ENCODE peak calls at places on chromosomes 3 and 15, in seven cellular contexts. T is GM23248, N is HCT116, I is GM06990, U is heart right ventricle, L is esophagus squamous epithelium, H is body of pancreas. B is an unnamed sample.

GRCh38 chr15:57149196-57149595 is 227.1 kb upstream of the CGNL1 start:
- DNase-seq in N (no peak), T (peak; percentile 61), U (no peak), H (no peak), I (no peak), L (no peak), B (no peak)

GRCh38 chr3:165920984-165921383 is 83.8 kb upstream of the BCHE start:
- DNase-seq in H (no peak), N (no peak), L (no peak), U (no peak), T (no peak), I (no peak), B (no peak)

GRCh38 chr15:60539881-60540613 is 61.1 kb upstream of the ICE2 start:
- DNase-seq in T (no peak), H (no peak), U (no peak), I (no peak), L (no peak), N (no peak), B (no peak)

GRCh38 chr3:23805881-23806321 is at the start of gene UBE2E1:
- DNase-seq in I (peak; percentile 84), H (peak; percentile 67), N (peak; percentile 10), U (peak; percentile 80), T (peak; percentile 87), L (peak; percentile 36), B (peak; percentile 63)

GRCh38 chr3:17945799-17946381 is 203.5 kb upstream of the TBC1D5 start:
- DNase-seq in I (no peak), U (no peak), L (no peak), N (no peak), T (no peak), H (no peak), B (no peak)

GRCh38 chr3:134905647-134905935 is 110.5 kb downstream of the EPHB1 start:
- DNase-seq in L (no peak), N (no peak), I (no peak), H (no peak), T (no peak), U (no peak), B (no peak)

GRCh38 chr3:135920275-135920674 is 45.3 kb upstream of the PPP2R3A start:
- DNase-seq in H (no peak), T (no peak), N (no peak), I (no peak), U (no peak), L (no peak), B (no peak)

GRCh38 chr3:66692751-66693140 is 191.9 kb upstream of the LRIG1 start:
- DNase-seq in T (no peak), U (no peak), I (no peak), L (no peak), N (no peak), H (no peak), B (no peak)

GRCh38 chr3:170107926-170108325 is 70.1 kb downstream of the GPR160 start:
- DNase-seq in N (no peak), I (no peak), U (no peak), H (no peak), T (peak; percentile 14), L (no peak), B (no peak)
- H3K36me3 ChIP-seq in N (no peaks in the 10 kb centered on the region), I (peaks cover 2% of the 10 kb centered on the region), U (peaks cover 98% of the 10 kb centered on the region), H (peaks cover 1% of the 10 kb centered on the region), T (peaks cover 45% of the 10 kb centered on the region), L (peaks cover 7% of the 10 kb centered on the region), B (peaks cover 53% of the 10 kb centered on the region)

DNA sequence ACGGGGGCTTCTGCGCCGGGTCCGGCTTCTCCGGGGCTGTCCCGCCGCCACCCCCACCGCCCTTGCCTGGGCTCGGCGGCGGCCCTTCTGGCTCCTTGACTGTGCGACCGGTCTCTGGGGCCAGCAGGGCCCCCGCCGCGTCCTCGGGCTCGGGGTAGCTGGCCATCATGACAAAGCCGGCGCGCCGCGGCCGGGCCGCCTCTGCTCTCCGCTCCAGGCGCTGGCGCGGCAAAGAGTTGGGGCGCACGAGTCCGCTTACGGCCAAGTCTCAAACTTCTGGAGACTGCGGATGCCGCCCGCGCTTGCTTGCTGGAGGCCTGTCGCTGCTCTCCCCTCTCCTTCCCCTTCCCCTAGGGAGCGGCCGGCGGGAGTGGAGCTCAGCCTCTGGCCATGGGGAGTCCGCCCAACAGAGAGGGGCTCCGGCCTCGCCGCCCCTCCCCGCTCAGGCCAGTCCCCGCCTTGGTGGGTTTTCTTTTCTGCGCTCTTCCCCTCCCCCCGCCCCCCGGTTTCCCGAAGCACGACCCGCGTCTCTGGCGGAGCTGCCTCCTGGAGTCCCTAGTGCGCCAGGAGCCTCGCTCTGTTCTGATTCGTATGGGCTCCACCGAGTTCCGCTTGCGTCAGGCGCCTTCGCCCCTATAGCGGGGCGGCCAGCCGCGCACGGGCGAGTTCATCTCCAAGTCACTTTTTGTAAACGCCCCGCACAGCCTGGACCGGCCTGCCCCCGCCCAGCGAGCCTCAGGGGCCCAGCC is at the start of the genes FOXL2 and FOXL2NB:
- DNase-seq in T (peak; percentile 88), U (peak; percentile 21), H (no peak), L (no peak), I (no peak), N (no peak), B (no peak)
- H3K27me3 ChIP-seq in T (peaks cover 15% of the 10 kb centered on the region), U (peaks cover 98% of the 10 kb centered on the region), H (peaks cover 61% of the 10 kb centered on the region), L (peaks cover 37% of the 10 kb centered on the region), I (peaks cover 8% of the 10 kb centered on the region), N (no peaks in the 10 kb centered on the region), B (no peaks in the 10 kb centered on the region)

GRCh38 chr3:7682822-7683229 is 818.8 kb upstream of the LMCD1 start:
- DNase-seq in L (no peak), N (peak; percentile 18), H (peak; percentile 12), T (peak; percentile 85), I (no peak), U (no peak), B (peak; percentile 48)

GRCh38 chr3:7684193-7684592 is 817.4 kb upstream of the LMCD1 start:
- DNase-seq in H (no peak), T (no peak), I (no peak), L (no peak), U (no peak), N (no peak), B (no peak)

GRCh38 chr3:7683431-7683830 is 818.2 kb upstream of the LMCD1 start:
- DNase-seq in N (no peak), H (no peak), T (no peak), I (no peak), L (no peak), U (no peak), B (no peak)

DNA sequence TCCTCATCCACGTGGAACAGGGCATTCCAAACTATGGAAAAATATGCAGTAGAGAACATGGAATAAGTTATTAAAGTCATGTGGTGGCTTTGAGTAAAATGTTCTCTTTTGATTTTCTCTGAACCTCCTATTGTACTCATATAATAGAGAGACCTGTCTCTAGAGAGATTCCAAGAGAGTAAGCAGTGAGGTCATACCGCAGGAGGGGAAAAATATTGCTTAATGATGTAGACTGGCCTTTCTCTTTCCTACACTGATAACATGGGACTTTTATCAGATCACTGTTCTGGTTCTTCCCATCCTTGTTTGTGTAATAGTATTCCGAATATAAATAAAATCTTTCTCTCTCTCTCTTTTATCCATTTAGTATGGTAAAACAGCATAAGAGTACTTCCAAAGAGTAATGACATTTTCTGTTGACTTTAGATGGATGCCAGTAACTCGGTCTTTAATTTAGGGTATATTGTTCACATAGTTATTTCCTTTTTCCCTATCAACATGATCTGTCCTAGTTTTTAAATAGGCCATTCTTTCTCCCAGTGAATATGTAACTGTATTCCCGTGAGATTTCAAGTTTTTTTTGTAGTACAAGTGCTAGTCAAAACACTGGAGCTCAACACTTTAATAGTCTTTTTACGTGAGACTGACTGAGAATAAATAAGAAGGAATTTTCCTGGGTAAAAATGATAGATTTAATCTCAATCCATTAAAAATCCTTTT is 814.0 kb upstream of the LMCD1 start:
- DNase-seq in H (no peak), I (no peak), N (no peak), L (no peak), U (no peak), T (no peak), B (no peak)
- H3K4me3 ChIP-seq in H (no peak overlapping the region), I (no peak overlapping the region), N (no peak overlapping the region), L (no peak overlapping the region), U (no peak overlapping the region), T (no peak overlapping the region), B (no peak overlapping the region)

GRCh38 chr3:113277886-113278598 is 66.7 kb downstream of the BOC start:
- DNase-seq in T (no peak), N (no peak), U (no peak), I (no peak), L (no peak), H (no peak), B (no peak)

GRCh38 chr3:113278599-113278955 is 67.2 kb downstream of the BOC start:
- DNase-seq in H (no peak), U (no peak), N (no peak), I (no peak), T (no peak), L (no peak), B (no peak)

GRCh38 chr3:113277414-113277813 is 66.1 kb downstream of the BOC start:
- DNase-seq in H (no peak), N (no peak), L (no peak), U (no peak), I (no peak), T (no peak), B (no peak)

GRCh38 chr3:113276581-113277080 is 65.3 kb downstream of the BOC start:
- DNase-seq in I (no peak), L (no peak), U (no peak), H (no peak), N (no peak), T (no peak), B (no peak)

DNA sequence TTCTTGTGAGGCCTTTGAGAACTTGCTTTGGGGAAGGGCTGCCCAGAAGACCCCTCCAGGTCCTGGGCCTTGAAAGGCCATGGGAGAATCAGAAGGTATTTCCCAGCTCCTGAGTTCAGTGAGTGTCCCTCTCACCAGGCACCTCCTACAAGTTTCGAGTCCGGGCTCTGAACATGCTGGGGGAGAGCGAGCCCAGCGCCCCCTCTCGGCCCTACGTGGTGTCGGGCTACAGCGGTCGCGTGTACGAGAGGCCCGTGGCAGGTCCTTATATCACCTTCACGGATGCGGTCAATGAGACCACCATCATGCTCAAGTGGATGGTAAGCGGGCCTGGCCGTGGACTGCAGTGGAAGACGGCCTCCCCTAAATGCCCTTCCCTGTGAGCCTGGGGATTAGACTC is 68.3 kb downstream of the BOC start:
- DNase-seq in T (no peak), L (no peak), U (no peak), I (no peak), H (no peak), N (no peak), B (no peak)
- H3K36me3 ChIP-seq in T (peaks cover 6% of the 10 kb centered on the region), L (peaks cover 6% of the 10 kb centered on the region), U (peaks cover 30% of the 10 kb centered on the region), I (no peaks in the 10 kb centered on the region), H (no peaks in the 10 kb centered on the region), N (no peaks in the 10 kb centered on the region), B (no peaks in the 10 kb centered on the region)

GRCh38 chr3:181719298-181719859 is 7.7 kb downstream of the SOX2 start:
- DNase-seq in L (no peak), T (no peak), U (no peak), H (no peak), I (peak; percentile 67), N (no peak), B (no peak)
- H3K27me3 ChIP-seq in L (no peaks in the 10 kb centered on the region), T (peaks cover 96% of the 10 kb centered on the region), U (peaks cover 100% of the 10 kb centered on the region), H (peaks cover 61% of the 10 kb centered on the region), I (peaks cover 4% of the 10 kb centered on the region), N (peaks cover 3% of the 10 kb centered on the region), B (peaks cover 80% of the 10 kb centered on the region)